ENCODE peak calls at places on chromosomes 12 and 14, in ten cellular contexts. M is iris pigment epithelial cell; K is GM23248; L is ELF-1; Y is CD8-positive, alpha-beta T cell; B is NCI-H1048; A is NCI-H69; W is cardiac fibroblast; Z is T-helper 17 cell; E is amygdala. H is an unnamed sample.

GRCh38 chr12:77625441-77625840 is 205.3 kb upstream of the NAV3 start:
- DNase-seq in M (peak), K (peak), L (no peak), Y (no peak), B (no peak), A (no peak), W (peak), Z (no peak), E (no peak), H (no peak)

GRCh38 chr14:95515080-95515489 is 1.4 kb downstream of the SYNE3 start:
- DNase-seq in M (no peak), K (peak), L (peak), Y (no peak), B (no peak), A (peak), W (peak), Z (no peak), E (no peak), H (no peak)

GRCh38 chr12:15854916-15855315 is 27.3 kb upstream of the STRAP start:
- DNase-seq in M (no peak), K (peak), L (no peak), Y (no peak), B (no peak), A (no peak), W (no peak), Z (no peak), E (no peak), H (no peak)

GRCh38 chr14:95255013-95255412 is 64.7 kb downstream of the CLMN start:
- DNase-seq in M (no peak), K (no peak), L (peak), Y (no peak), B (no peak), A (peak), W (no peak), Z (no peak), E (no peak), H (no peak)

GRCh38 chr14:75794615-75795038 is 133.6 kb downstream of the TTLL5 start:
- DNase-seq in M (peak), K (peak), L (no peak), Y (no peak), B (no peak), A (peak), W (peak), Z (no peak), E (no peak), H (peak)

GRCh38 chr14:105468621-105469241 is 5.9 kb upstream of the CRIP2 start:
- DNase-seq in M (no peak), K (no peak), L (no peak), Y (no peak), B (no peak), A (no peak), W (no peak), Z (no peak), E (no peak), H (no peak)

GRCh38 chr12:67512061-67512460 is 136.5 kb upstream of the DYRK2 start:
- DNase-seq in M (peak), K (no peak), L (no peak), Y (no peak), B (no peak), A (no peak), W (no peak), Z (no peak), E (no peak), H (no peak)

GRCh38 chr14:103920981-103921854 is 7.0 kb upstream of the TDRD9 start:
- DNase-seq in M (peak), K (peak), L (peak), Y (peak), B (peak), A (peak), W (peak), Z (peak), E (peak), H (peak)

GRCh38 chr14:100078997-100079561 is 13.9 kb downstream of the EVL start:
- DNase-seq in M (peak), K (peak), L (peak), Y (peak), B (no peak), A (peak), W (peak), Z (peak), E (no peak), H (no peak)

GRCh38 chr12:81518638-81519037 is 240.5 kb downstream of the PPFIA2 start:
- DNase-seq in M (no peak), K (no peak), L (no peak), Y (no peak), B (no peak), A (no peak), W (no peak), Z (no peak), E (no peak), H (no peak)

GRCh38 chr14:56794557-56795283 is 15.6 kb downstream of the OTX2 start:
- DNase-seq in M (no peak), K (no peak), L (peak), Y (no peak), B (no peak), A (no peak), W (no peak), Z (no peak), E (no peak), H (no peak)

GRCh38 chr14:104288272-104288671 is 149.9 kb downstream of the KIF26A start:
- DNase-seq in M (no peak), K (no peak), L (no peak), Y (no peak), B (no peak), A (no peak), W (no peak), Z (no peak), E (no peak), H (no peak)

GRCh38 chr14:73613419-73613963 is 1.2 kb downstream of the ACOT6 start:
- DNase-seq in M (no peak), K (no peak), L (no peak), Y (no peak), B (no peak), A (no peak), W (no peak), Z (no peak), E (no peak), H (no peak)

GRCh38 chr12:40565029-40565633 is 127.1 kb upstream of the CNTN1 start:
- DNase-seq in M (no peak), K (no peak), L (no peak), Y (no peak), B (no peak), A (peak), W (no peak), Z (no peak), E (no peak), H (no peak)

GRCh38 chr14:48193893-48194292 is 518.5 kb upstream of the MDGA2 start:
- DNase-seq in M (no peak), K (no peak), L (no peak), Y (no peak), B (no peak), A (no peak), W (no peak), Z (no peak), E (no peak), H (no peak)

GRCh38 chr12:114314974-114315720 is 90.8 kb downstream of the TBX5 start:
- DNase-seq in M (no peak), K (no peak), L (no peak), Y (no peak), B (no peak), A (no peak), W (no peak), Z (no peak), E (no peak), H (no peak)

GRCh38 chr12:113154351-113154973 is 4.9 kb downstream of the CFAP73 start:
- DNase-seq in M (peak), K (peak), L (peak), Y (no peak), B (no peak), A (peak), W (peak), Z (no peak), E (no peak), H (no peak)

GRCh38 chr14:101721951-101722661 is 39.4 kb upstream of the PPP2R5C start:
- DNase-seq in M (peak), K (peak), L (peak), Y (peak), B (no peak), A (no peak), W (no peak), Z (peak), E (no peak), H (no peak)

GRCh38 chr12:62248873-62249272 is 11.3 kb upstream of the USP15 start:
- DNase-seq in M (peak), K (peak), L (no peak), Y (no peak), B (no peak), A (no peak), W (peak), Z (no peak), E (no peak), H (no peak)

GRCh38 chr12:76032043-76032981 is 736 bp upstream of the PHLDA1 start:
- DNase-seq in M (peak), K (peak), L (peak), Y (peak), B (no peak), A (no peak), W (peak), Z (no peak), E (peak), H (no peak)

GRCh38 chr12:2691340-2692111 is 103.2 kb upstream of the FKBP4 start:
- DNase-seq in M (no peak), K (no peak), L (peak), Y (no peak), B (no peak), A (peak), W (no peak), Z (no peak), E (no peak), H (peak)

GRCh38 chr14:101819251-101819990 is 57.9 kb downstream of the PPP2R5C start:
- DNase-seq in M (no peak), K (no peak), L (no peak), Y (peak), B (no peak), A (no peak), W (no peak), Z (peak), E (no peak), H (no peak)

GRCh38 chr12:45065125-45065626 is 14.3 kb upstream of the DBX2 start:
- DNase-seq in M (no peak), K (no peak), L (no peak), Y (no peak), B (no peak), A (no peak), W (no peak), Z (no peak), E (no peak), H (no peak)

GRCh38 chr12:124648710-124649384 is 81.4 kb upstream of the NCOR2 start:
- DNase-seq in M (no peak), K (no peak), L (no peak), Y (no peak), B (no peak), A (no peak), W (no peak), Z (no peak), E (no peak), H (no peak)

GRCh38 chr12:124663206-124663605 is 95.8 kb upstream of the NCOR2 start:
- DNase-seq in M (no peak), K (peak), L (no peak), Y (no peak), B (no peak), A (no peak), W (no peak), Z (no peak), E (no peak), H (no peak)

GRCh38 chr14:96508900-96509299 is 6.7 kb downstream of the PAPOLA start:
- DNase-seq in M (no peak), K (no peak), L (peak), Y (no peak), B (no peak), A (peak), W (no peak), Z (no peak), E (no peak), H (no peak)

GRCh38 chr14:65210118-65210826 is 108.0 kb upstream of the MAX start:
- DNase-seq in M (peak), K (no peak), L (no peak), Y (no peak), B (no peak), A (no peak), W (peak), Z (no peak), E (no peak), H (no peak)

GRCh38 chr12:31324116-31324844 is 1.7 kb downstream of the SINHCAF start:
- DNase-seq in M (peak), K (peak), L (peak), Y (peak), B (peak), A (peak), W (peak), Z (peak), E (peak), H (peak)

GRCh38 chr12:89786177-89786810 is 77.7 kb upstream of the ATP2B1 start:
- DNase-seq in M (no peak), K (no peak), L (no peak), Y (no peak), B (no peak), A (no peak), W (no peak), Z (no peak), E (no peak), H (no peak)

GRCh38 chr12:85405781-85406522 is 125.9 kb downstream of the ALX1 start:
- DNase-seq in M (peak), K (peak), L (no peak), Y (no peak), B (no peak), A (peak), W (peak), Z (no peak), E (no peak), H (no peak)

GRCh38 chr12:109731231-109731731 is 17.7 kb downstream of the FAM222A start:
- DNase-seq in M (no peak), K (no peak), L (no peak), Y (no peak), B (no peak), A (no peak), W (no peak), Z (peak), E (no peak), H (no peak)